ENCODE peak calls at places on chromosomes 7 and 10, in four cellular contexts. C, Y, H and K are unnamed samples.

GRCh38 chr10:28020080-28020860 is 21.4 kb upstream of the ODAD2 start:
- DNase-seq in Y (no peak), C (no peak), H (no peak), K (no peak)

GRCh38 chr7:158549834-158550700 is 37.6 kb downstream of the PTPRN2 start:
- DNase-seq in C (no peak), Y (no peak), H (no peak), K (no peak)

GRCh38 chr7:80721880-80722595 is 83.6 kb downstream of the CD36 start:
- DNase-seq in C (no peak), Y (no peak), H (no peak), K (no peak)

GRCh38 chr7:135684699-135685098 is 22.4 kb downstream of the STMP1 start:
- DNase-seq in H (no peak), C (no peak), Y (no peak), K (no peak)

GRCh38 chr10:1399431-1400120 is 337.7 kb downstream of the ADARB2 start:
- DNase-seq in H (no peak), C (no peak), Y (no peak), K (no peak)

GRCh38 chr7:37284805-37285211 is 163.9 kb downstream of the ELMO1 start:
- DNase-seq in Y (peak), C (peak), H (peak), K (peak)

GRCh38 chr10:104307576-104308438 is 30.5 kb downstream of the ITPRIP start:
- DNase-seq in Y (no peak), H (no peak), C (no peak), K (no peak)

GRCh38 chr7:157475601-157476000 is 138.8 kb downstream of the DNAJB6 start:
- DNase-seq in H (no peak), Y (no peak), C (no peak), K (no peak)

GRCh38 chr7:25998499-25998898 is 153.5 kb upstream of the NFE2L3 start:
- DNase-seq in H (no peak), C (no peak), Y (no peak), K (no peak)

GRCh38 chr10:5442056-5442989 is 30.0 kb downstream of the NET1 start:
- DNase-seq in H (peak), C (no peak), Y (peak), K (no peak)

GRCh38 chr10:13803566-13804554 is 217.1 kb downstream of the PRPF18 start:
- DNase-seq in C (no peak), Y (no peak), H (no peak), K (no peak)

GRCh38 chr7:45654341-45654740 is 80.2 kb downstream of the ADCY1 start:
- DNase-seq in H (no peak), C (no peak), Y (no peak), K (no peak)

GRCh38 chr7:90661290-90662151 is 65.4 kb downstream of the CDK14 start:
- DNase-seq in H (no peak), C (no peak), Y (no peak), K (no peak)

GRCh38 chr10:43231523-43232078 is 35.3 kb downstream of the RASGEF1A start:
- DNase-seq in H (no peak), Y (no peak), C (peak), K (no peak)

GRCh38 chr7:25386311-25386744 is 158.0 kb upstream of the NPVF start:
- DNase-seq in H (no peak), C (no peak), Y (no peak), K (no peak)

GRCh38 chr7:102117743-102118142 is 168.9 kb upstream of the SH2B2 start:
- DNase-seq in H (no peak), C (no peak), Y (no peak), K (no peak)
- TF ChIP-seq SP1 in H (no peak), C (no peak), Y (no peak), K (no peak)

GRCh38 chr10:76998451-76998850 is 639.2 kb downstream of the KCNMA1 start:
- DNase-seq in C (no peak), Y (no peak), H (no peak), K (no peak)
- TF ChIP-seq ELF4 in C (no peak), Y (no peak), H (no peak), K (no peak)

DNA sequence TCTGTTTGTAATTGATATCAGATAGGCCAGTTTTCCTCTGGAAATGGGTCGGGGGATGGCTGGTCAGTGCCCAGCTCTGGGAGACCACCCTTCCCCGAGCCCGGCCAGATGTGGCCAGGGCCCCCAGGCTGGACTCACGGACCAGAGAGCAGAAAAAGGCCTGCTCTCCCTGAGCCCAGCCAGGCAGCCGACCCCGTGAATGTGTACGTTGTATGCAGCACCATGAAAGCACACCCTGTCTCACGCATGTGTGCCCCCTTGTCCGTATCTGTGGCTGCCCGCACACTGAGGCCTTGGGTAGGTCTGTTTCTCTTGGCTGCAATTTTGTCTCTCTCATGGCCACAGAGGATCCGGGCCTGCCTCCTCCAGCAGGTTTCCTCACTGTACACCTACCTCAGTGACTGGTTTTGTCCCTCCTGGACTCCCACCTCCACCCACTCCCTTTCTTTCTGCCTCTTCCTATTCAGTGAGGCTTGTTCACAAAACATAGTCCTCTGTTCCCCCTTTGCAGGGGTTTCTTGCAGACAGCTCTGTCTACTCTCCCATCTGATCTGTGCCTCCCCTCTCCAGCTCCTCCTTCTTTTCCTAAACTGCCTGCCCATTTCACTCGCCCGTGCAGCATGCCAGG is 23.6 kb upstream of the ANKRD2 start:
- DNase-seq in C (no peak), Y (no peak), H (no peak), K (no peak)
- TF ChIP-seq SP1 in C (no peak), Y (no peak), H (no peak), K (no peak)

DNA sequence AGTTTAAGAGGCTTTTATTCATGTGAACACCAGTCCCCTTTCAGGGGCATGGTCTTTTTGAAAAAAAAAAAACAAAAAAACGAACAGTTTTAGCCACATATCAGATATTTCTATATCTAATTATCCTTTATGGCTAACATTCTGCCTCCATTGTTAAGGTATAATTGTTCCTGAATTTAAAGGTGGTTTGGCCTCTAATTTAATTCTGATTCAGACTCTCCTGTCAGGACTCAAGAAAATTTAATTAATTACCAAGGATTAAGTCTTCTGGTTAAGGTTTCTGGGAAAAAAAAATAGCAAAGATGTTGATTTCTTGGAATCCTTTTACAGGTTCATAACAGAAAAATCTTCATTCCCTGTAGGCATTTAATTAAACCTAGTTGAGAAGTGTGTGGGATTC is 27.4 kb downstream of the COL1A2 start:
- DNase-seq in Y (no peak), H (no peak), C (no peak), K (no peak)
- TF ChIP-seq ELF4 in Y (no peak), H (no peak), C (no peak), K (no peak)

DNA sequence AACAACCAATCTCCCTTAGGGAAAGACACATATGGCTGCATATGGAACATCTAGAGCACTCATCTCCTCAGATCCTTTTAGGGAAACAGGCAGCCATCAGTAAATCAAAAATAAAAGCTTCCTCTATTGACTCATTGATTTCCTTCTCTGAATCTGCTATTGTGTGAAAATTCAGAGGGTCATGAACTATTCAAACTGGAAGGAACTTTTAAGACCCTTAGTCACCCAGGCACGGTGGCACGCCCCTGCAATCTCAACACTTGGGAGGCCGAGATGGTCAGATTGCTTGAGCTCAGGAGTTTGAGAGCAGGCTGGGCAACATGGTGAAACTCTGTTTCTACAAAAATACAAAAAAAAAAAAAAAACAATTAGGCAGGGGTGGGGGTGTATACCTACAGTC is 110.8 kb upstream of the NANOS1 start:
- DNase-seq in Y (no peak), H (no peak), C (no peak), K (no peak)
- TF ChIP-seq SP1 in Y (no peak), H (no peak), C (no peak), K (no peak)

GRCh38 chr10:127882801-127883459 is 9.8 kb downstream of the CLRN3 start:
- DNase-seq in H (no peak), C (no peak), Y (no peak), K (no peak)
- TF ChIP-seq ELF4 in H (no peak), C (no peak), Y (no peak), K (no peak)

DNA sequence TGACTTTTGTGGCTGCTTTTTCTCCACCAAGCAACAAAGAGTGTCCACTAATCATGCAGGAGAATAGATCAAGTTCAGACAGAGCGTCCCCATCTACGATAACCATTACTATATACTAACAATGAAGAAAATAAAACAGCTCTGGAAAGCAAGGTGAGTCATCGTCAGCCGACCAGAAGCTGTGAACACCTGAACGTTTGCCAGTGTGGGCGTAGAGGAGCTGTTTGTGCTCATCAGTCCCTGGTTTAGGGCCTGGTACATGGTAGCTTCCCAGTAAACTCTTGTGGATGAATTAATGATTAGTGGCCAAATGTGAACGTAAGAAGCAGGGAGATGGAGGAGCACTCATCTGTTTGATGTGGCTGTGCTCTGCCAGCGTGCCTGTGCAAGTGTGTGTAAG is 180.7 kb downstream of the EVX1 start:
- DNase-seq in Y (no peak), H (no peak), C (no peak), K (no peak)
- TF ChIP-seq SP1 in Y (no peak), H (no peak), C (no peak), K (no peak)

GRCh38 chr7:76191783-76192240 is 9.9 kb upstream of the SRRM3 start:
- DNase-seq in H (peak), Y (peak), C (peak), K (peak)
- TF ChIP-seq ELF4 in H (no peak), Y (no peak), C (no peak), K (peak)

GRCh38 chr10:121655254-121656142 is 57.3 kb upstream of the FGFR2 start:
- DNase-seq in C (no peak), H (no peak), Y (no peak), K (no peak)
- TF ChIP-seq SP1 in C (no peak), H (no peak), Y (no peak), K (no peak)

GRCh38 chr7:131010714-131011436 is 276.9 kb upstream of the KLF14 start:
- DNase-seq in H (no peak), C (no peak), Y (no peak), K (no peak)

GRCh38 chr7:131008840-131009651 is 275.0 kb upstream of the KLF14 start:
- DNase-seq in C (no peak), H (no peak), Y (no peak), K (no peak)

GRCh38 chr7:131010029-131010705 is 276.2 kb upstream of the KLF14 start:
- DNase-seq in C (no peak), Y (no peak), H (no peak), K (no peak)

GRCh38 chr7:131004371-131004770 is 270.4 kb upstream of the KLF14 start:
- DNase-seq in Y (no peak), C (no peak), H (no peak), K (no peak)

DNA sequence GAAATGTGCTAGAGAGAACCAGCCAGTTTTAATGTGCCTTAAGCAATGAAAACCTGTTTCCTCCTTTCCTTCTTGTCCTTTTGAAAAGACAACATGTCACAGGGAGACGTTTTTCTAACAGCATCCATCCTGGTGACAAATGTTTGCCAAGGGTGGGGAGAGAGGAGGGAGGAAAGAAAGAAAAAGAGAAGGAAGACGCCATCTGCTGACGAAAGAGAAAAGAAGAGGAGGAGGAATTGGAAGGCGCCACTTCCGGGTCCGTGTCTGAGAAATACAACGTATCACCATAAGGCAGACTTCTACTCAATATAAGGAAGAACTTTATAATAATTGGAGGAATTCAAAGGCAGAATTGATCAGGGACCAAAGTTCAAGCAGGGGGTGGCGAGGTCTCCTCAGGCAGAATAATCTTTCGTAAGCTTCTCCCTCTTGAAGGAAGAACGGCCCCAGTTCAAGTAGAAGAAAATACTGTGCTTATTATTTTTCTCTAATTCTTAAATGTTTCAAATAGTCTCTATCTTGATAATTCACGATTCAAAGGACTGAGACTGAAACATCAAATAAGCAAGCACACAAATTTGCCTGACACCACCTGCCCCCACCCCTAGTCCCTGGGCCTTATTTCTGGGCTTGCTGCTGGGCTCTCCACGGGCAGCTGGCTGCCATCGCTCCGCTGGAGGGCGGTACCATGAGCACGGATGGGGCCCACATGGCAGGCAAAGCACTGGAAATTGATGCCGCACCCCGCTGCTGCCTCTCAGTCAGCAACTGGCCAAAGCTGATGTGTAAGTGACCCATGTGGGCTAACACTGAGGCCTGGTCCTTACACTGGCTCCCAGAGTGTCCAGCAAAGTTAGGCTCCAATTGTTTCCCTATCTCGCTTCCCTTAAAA is 273.7 kb upstream of the KLF14 start:
- DNase-seq in H (peak), C (peak), Y (peak), K (peak)
- TF ChIP-seq ELF4 in H (peak), C (no peak), Y (no peak), K (peak)